ENCODE peak calls at places on chromosomes 3 and 15, in five cellular contexts. One of them, this sample, is unnamed.

GRCh38 chr15:27989428-27989827 is 109.7 kb downstream of the OCA2 start:
- DNase-seq in uterus: no peak
- DNase-seq in cardiac muscle cell: no peak
- DNase-seq in A549: no peak
- DNase-seq in K562: no peak
- DNase-seq in this sample: no peak

GRCh38 chr3:1696654-1697275 is 401.9 kb upstream of the CNTN4 start:
- DNase-seq in uterus: no peak
- DNase-seq in cardiac muscle cell: no peak
- DNase-seq in A549: no peak
- DNase-seq in K562: no peak
- DNase-seq in this sample: no peak

GRCh38 chr15:49979705-49980382 is 139.2 kb downstream of the ATP8B4 start:
- DNase-seq in K562: no peak
- DNase-seq in A549: no peak
- DNase-seq in cardiac muscle cell: no peak
- DNase-seq in uterus: no peak
- DNase-seq in this sample: no peak

GRCh38 chr15:69009353-69009752 is 5.1 kb upstream of the NOX5 start:
- DNase-seq in K562: no peak
- DNase-seq in cardiac muscle cell: no peak
- DNase-seq in uterus: no peak
- DNase-seq in A549: no peak
- DNase-seq in this sample: no peak

GRCh38 chr3:194123735-194124134 is 12.2 kb upstream of the HES1 start:
- DNase-seq in A549: no peak
- DNase-seq in uterus: no peak
- DNase-seq in K562: no peak
- DNase-seq in cardiac muscle cell: peak
- DNase-seq in this sample: no peak

GRCh38 chr3:151168269-151169094 is 34.5 kb downstream of the GPR171 start:
- DNase-seq in A549: peak
- DNase-seq in K562: peak
- DNase-seq in uterus: peak
- DNase-seq in cardiac muscle cell: peak
- DNase-seq in this sample: peak

GRCh38 chr15:74889882-74890768 is at the start of gene MPI:
- DNase-seq in A549: peak
- DNase-seq in uterus: peak
- DNase-seq in cardiac muscle cell: peak
- DNase-seq in K562: peak
- DNase-seq in this sample: peak

GRCh38 chr15:98730860-98731711 is 82.7 kb downstream of the IGF1R start:
- DNase-seq in A549: no peak
- DNase-seq in uterus: no peak
- DNase-seq in K562: no peak
- DNase-seq in cardiac muscle cell: no peak
- DNase-seq in this sample: no peak

GRCh38 chr3:95168526-95168925 is 1105.7 kb downstream of the NSUN3 start:
- DNase-seq in uterus: no peak
- DNase-seq in cardiac muscle cell: no peak
- DNase-seq in K562: no peak
- DNase-seq in A549: no peak
- DNase-seq in this sample: no peak

GRCh38 chr15:50116477-50116876 is 2.6 kb downstream of the ATP8B4 start:
- DNase-seq in A549: peak
- DNase-seq in uterus: no peak
- DNase-seq in cardiac muscle cell: peak
- DNase-seq in K562: peak
- DNase-seq in this sample: no peak

GRCh38 chr3:182092662-182093262 is 381.0 kb downstream of the SOX2 start:
- DNase-seq in cardiac muscle cell: no peak
- DNase-seq in uterus: no peak
- DNase-seq in K562: no peak
- DNase-seq in A549: peak
- DNase-seq in this sample: no peak

GRCh38 chr3:93930041-93930440 is 43.7 kb downstream of the PROS1 start:
- DNase-seq in K562: no peak
- DNase-seq in A549: no peak
- DNase-seq in cardiac muscle cell: no peak
- DNase-seq in uterus: no peak
- DNase-seq in this sample: no peak

GRCh38 chr15:78204351-78205309 is 29.7 kb downstream of the ACSBG1 start:
- DNase-seq in uterus: peak
- DNase-seq in A549: no peak
- DNase-seq in K562: no peak
- DNase-seq in cardiac muscle cell: no peak
- DNase-seq in this sample: no peak

GRCh38 chr15:76764004-76764403 is 141.1 kb downstream of the SCAPER start:
- DNase-seq in K562: no peak
- DNase-seq in A549: no peak
- DNase-seq in uterus: no peak
- DNase-seq in cardiac muscle cell: no peak
- DNase-seq in this sample: no peak

GRCh38 chr15:90650117-90650955 is 66.8 kb upstream of the BLM start:
- DNase-seq in uterus: no peak
- DNase-seq in cardiac muscle cell: no peak
- DNase-seq in A549: no peak
- DNase-seq in K562: no peak
- DNase-seq in this sample: no peak

GRCh38 chr3:127196466-127197299 is 3.8 kb downstream of the PRR23E start:
- DNase-seq in cardiac muscle cell: no peak
- DNase-seq in A549: no peak
- DNase-seq in K562: no peak
- DNase-seq in uterus: no peak
- DNase-seq in this sample: no peak

GRCh38 chr3:151443583-151443982 is 17.3 kb downstream of the IGSF10 start:
- DNase-seq in uterus: no peak
- DNase-seq in cardiac muscle cell: peak
- DNase-seq in A549: no peak
- DNase-seq in K562: no peak
- DNase-seq in this sample: no peak

GRCh38 chr15:51869074-51869425 is 39.6 kb downstream of the TMOD3 start:
- DNase-seq in K562: no peak
- DNase-seq in A549: peak
- DNase-seq in cardiac muscle cell: no peak
- DNase-seq in uterus: no peak
- DNase-seq in this sample: no peak

GRCh38 chr15:89112341-89112971 is 24.2 kb downstream of the ABHD2 start:
- DNase-seq in cardiac muscle cell: no peak
- DNase-seq in K562: no peak
- DNase-seq in uterus: no peak
- DNase-seq in A549: no peak
- DNase-seq in this sample: no peak

GRCh38 chr15:33780011-33780768 is 188.1 kb upstream of the CHRM5 start:
- DNase-seq in A549: no peak
- DNase-seq in cardiac muscle cell: no peak
- DNase-seq in uterus: no peak
- DNase-seq in K562: no peak
- DNase-seq in this sample: no peak

GRCh38 chr15:89034305-89034704 is 54.0 kb upstream of the ABHD2 start:
- DNase-seq in uterus: no peak
- DNase-seq in cardiac muscle cell: no peak
- DNase-seq in A549: peak
- DNase-seq in K562: no peak
- DNase-seq in this sample: no peak

GRCh38 chr15:58467121-58467721 is 35.4 kb downstream of the LIPC start:
- DNase-seq in A549: no peak
- DNase-seq in K562: no peak
- DNase-seq in uterus: no peak
- DNase-seq in cardiac muscle cell: no peak
- DNase-seq in this sample: no peak

GRCh38 chr3:7682822-7683229 is 818.8 kb upstream of the LMCD1 start:
- DNase-seq in cardiac muscle cell: no peak
- DNase-seq in uterus: no peak
- DNase-seq in K562: no peak
- DNase-seq in A549: no peak
- DNase-seq in this sample: no peak

GRCh38 chr15:80695099-80695910 is at the start of gene ABHD17C:
- DNase-seq in cardiac muscle cell: peak
- DNase-seq in K562: peak
- DNase-seq in uterus: peak
- DNase-seq in A549: peak
- DNase-seq in this sample: peak

GRCh38 chr3:87336761-87337160 is 60.4 kb upstream of the POU1F1 start:
- DNase-seq in cardiac muscle cell: no peak
- DNase-seq in A549: no peak
- DNase-seq in uterus: no peak
- DNase-seq in K562: no peak
- DNase-seq in this sample: no peak

GRCh38 chr3:37546876-37547275 is 314.8 kb upstream of the CTDSPL start:
- DNase-seq in uterus: no peak
- DNase-seq in K562: no peak
- DNase-seq in cardiac muscle cell: peak
- DNase-seq in A549: peak
- DNase-seq in this sample: no peak

GRCh38 chr3:196502775-196503181 is 790 bp downstream of the RNF168 start:
- DNase-seq in cardiac muscle cell: peak
- DNase-seq in A549: peak
- DNase-seq in uterus: peak
- DNase-seq in K562: peak
- DNase-seq in this sample: peak

GRCh38 chr3:114213262-114213668 is 24.1 kb downstream of the ZNF80 start:
- DNase-seq in cardiac muscle cell: no peak
- DNase-seq in K562: no peak
- DNase-seq in A549: no peak
- DNase-seq in uterus: no peak
- DNase-seq in this sample: no peak

GRCh38 chr3:139520028-139520737 is 19.4 kb downstream of the RBP1 start:
- DNase-seq in K562: peak
- DNase-seq in A549: peak
- DNase-seq in cardiac muscle cell: no peak
- DNase-seq in uterus: no peak
- DNase-seq in this sample: no peak

GRCh38 chr3:196127308-196128040 is 45.6 kb upstream of the TFRC start:
- DNase-seq in uterus: no peak
- DNase-seq in A549: no peak
- DNase-seq in K562: peak
- DNase-seq in cardiac muscle cell: peak
- DNase-seq in this sample: peak

GRCh38 chr3:177771780-177772179 is 574.5 kb upstream of the TBL1XR1 start:
- DNase-seq in cardiac muscle cell: no peak
- DNase-seq in K562: no peak
- DNase-seq in A549: no peak
- DNase-seq in uterus: no peak
- DNase-seq in this sample: no peak

GRCh38 chr3:177776656-177777055 is 579.4 kb upstream of the TBL1XR1 start:
- DNase-seq in A549: no peak
- DNase-seq in cardiac muscle cell: peak
- DNase-seq in K562: no peak
- DNase-seq in uterus: no peak
- DNase-seq in this sample: no peak

GRCh38 chr3:177770821-177771220 is 573.5 kb upstream of the TBL1XR1 start:
- DNase-seq in A549: no peak
- DNase-seq in uterus: no peak
- DNase-seq in K562: no peak
- DNase-seq in cardiac muscle cell: no peak
- DNase-seq in this sample: no peak

GRCh38 chr3:177777699-177778098 is 580.4 kb upstream of the TBL1XR1 start:
- DNase-seq in uterus: peak
- DNase-seq in cardiac muscle cell: peak
- DNase-seq in K562: peak
- DNase-seq in A549: peak
- DNase-seq in this sample: peak

DNA sequence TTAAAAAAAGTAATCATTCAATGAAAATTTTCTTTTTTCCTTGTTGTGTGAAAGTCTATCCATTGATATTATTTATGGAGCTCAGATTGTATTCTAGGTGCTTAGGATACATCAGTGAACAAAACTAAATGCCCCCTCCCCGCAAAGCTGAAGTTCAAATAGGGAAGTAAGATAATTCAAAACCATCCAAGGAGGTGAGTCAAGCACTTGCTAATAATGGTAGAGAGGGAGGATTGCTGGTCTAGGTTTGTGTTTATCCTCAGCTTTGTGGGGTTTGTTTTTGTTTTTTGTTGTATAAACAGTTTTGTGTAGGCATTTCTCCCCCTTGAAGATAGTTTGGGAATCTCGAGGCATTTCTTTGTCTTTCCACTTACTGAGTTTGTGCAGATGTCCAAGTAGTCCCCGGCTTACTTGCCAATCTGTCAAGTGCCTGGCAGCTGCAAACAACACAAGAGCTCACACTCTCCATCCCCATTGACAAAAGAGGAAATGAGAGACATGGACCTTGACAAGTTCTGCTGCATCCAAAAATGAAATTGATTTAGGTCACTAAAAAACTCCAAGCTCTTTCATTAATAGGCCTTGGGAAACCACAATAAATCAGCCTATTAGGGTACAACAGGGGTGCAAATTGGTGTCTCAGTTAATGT is 575.8 kb upstream of the TBL1XR1 start:
- DNase-seq in A549: no peak
- DNase-seq in uterus: no peak
- DNase-seq in cardiac muscle cell: no peak
- DNase-seq in K562: no peak
- DNase-seq in this sample: no peak
- H3K27ac ChIP-seq in A549: no peak
- H3K27ac ChIP-seq in uterus: no peak
- H3K27ac ChIP-seq in cardiac muscle cell: no peak
- H3K27ac ChIP-seq in K562: no peak
- H3K27ac ChIP-seq in this sample: no peak

GRCh38 chr15:40155270-40155910 is 5.5 kb upstream of the BUB1B start:
- DNase-seq in uterus: no peak
- DNase-seq in A549: no peak
- DNase-seq in cardiac muscle cell: no peak
- DNase-seq in K562: no peak
- DNase-seq in this sample: no peak
- H3K27ac ChIP-seq in uterus: no peak
- H3K27ac ChIP-seq in A549: no peak
- H3K27ac ChIP-seq in cardiac muscle cell: no peak
- H3K27ac ChIP-seq in K562: no peak
- H3K27ac ChIP-seq in this sample: no peak

GRCh38 chr3:73413619-73414018 is 211.1 kb downstream of the PDZRN3 start:
- DNase-seq in cardiac muscle cell: no peak
- DNase-seq in uterus: no peak
- DNase-seq in K562: no peak
- DNase-seq in A549: no peak
- DNase-seq in this sample: no peak
- H3K27ac ChIP-seq in cardiac muscle cell: no peak
- H3K27ac ChIP-seq in uterus: no peak
- H3K27ac ChIP-seq in K562: no peak
- H3K27ac ChIP-seq in A549: no peak
- H3K27ac ChIP-seq in this sample: no peak

DNA sequence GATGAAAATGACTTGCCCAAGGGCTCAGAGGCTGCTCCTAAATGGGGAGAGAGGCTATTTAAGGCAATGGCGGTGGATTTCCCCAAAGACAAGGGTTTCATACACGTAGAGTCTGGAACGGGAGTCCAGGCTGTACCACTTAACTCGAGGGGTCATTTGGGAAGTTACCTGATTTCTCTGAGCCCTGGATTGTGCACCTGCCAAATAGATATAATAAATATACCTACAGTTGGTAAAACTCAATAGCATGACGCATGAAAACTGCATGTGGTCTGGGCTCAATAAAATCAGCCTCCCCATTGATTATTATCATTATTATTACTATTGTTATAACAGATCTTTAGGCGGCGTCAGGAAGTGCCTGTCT is 1.3 kb upstream of the ITPR1 start:
- DNase-seq in K562: no peak
- DNase-seq in A549: no peak
- DNase-seq in uterus: no peak
- DNase-seq in cardiac muscle cell: no peak
- DNase-seq in this sample: no peak
- H3K27ac ChIP-seq in K562: no peak
- H3K27ac ChIP-seq in A549: no peak
- H3K27ac ChIP-seq in uterus: peak
- H3K27ac ChIP-seq in cardiac muscle cell: no peak
- H3K27ac ChIP-seq in this sample: no peak